ENCODE peak calls at places on chromosomes 5 and 9, in nine cellular contexts. One of them, this sample, is unnamed.

GRCh38 chr5:82259172-82259800 is 18.9 kb downstream of the RPS23 start:
- DNase-seq in DND-41: no peak
- DNase-seq in lower lobe of right lung: no peak
- DNase-seq in keratinocyte: no peak
- DNase-seq in heart left ventricle: no peak
- DNase-seq in OCI-LY7: peak
- DNase-seq in transverse colon: no peak
- DNase-seq in brain microvascular endothelial cell: peak
- DNase-seq in HL-60: no peak
- DNase-seq in this sample: no peak

GRCh38 chr5:2024986-2025721 is 142.4 kb upstream of the IRX4 start:
- DNase-seq in transverse colon: no peak
- DNase-seq in lower lobe of right lung: no peak
- DNase-seq in keratinocyte: no peak
- DNase-seq in OCI-LY7: no peak
- DNase-seq in brain microvascular endothelial cell: no peak
- DNase-seq in heart left ventricle: no peak
- DNase-seq in HL-60: no peak
- DNase-seq in DND-41: no peak
- DNase-seq in this sample: no peak

GRCh38 chr5:162323471-162323870 is 255.9 kb downstream of the GABRG2 start:
- DNase-seq in transverse colon: peak
- DNase-seq in keratinocyte: no peak
- DNase-seq in heart left ventricle: no peak
- DNase-seq in DND-41: no peak
- DNase-seq in lower lobe of right lung: no peak
- DNase-seq in OCI-LY7: no peak
- DNase-seq in HL-60: no peak
- DNase-seq in brain microvascular endothelial cell: no peak
- DNase-seq in this sample: no peak

GRCh38 chr5:91052977-91053732 is 330.0 kb downstream of the ARRDC3 start:
- DNase-seq in OCI-LY7: no peak
- DNase-seq in DND-41: no peak
- DNase-seq in lower lobe of right lung: no peak
- DNase-seq in transverse colon: no peak
- DNase-seq in HL-60: no peak
- DNase-seq in keratinocyte: no peak
- DNase-seq in heart left ventricle: no peak
- DNase-seq in brain microvascular endothelial cell: no peak
- DNase-seq in this sample: no peak

GRCh38 chr5:75052461-75053285 is at the start of gene GCNT4:
- DNase-seq in OCI-LY7: no peak
- DNase-seq in keratinocyte: no peak
- DNase-seq in transverse colon: peak
- DNase-seq in brain microvascular endothelial cell: no peak
- DNase-seq in heart left ventricle: peak
- DNase-seq in DND-41: peak
- DNase-seq in lower lobe of right lung: peak
- DNase-seq in HL-60: no peak
- DNase-seq in this sample: no peak

GRCh38 chr9:4235951-4236804 is 63.7 kb downstream of the GLIS3 start:
- DNase-seq in lower lobe of right lung: no peak
- DNase-seq in keratinocyte: no peak
- DNase-seq in HL-60: no peak
- DNase-seq in DND-41: no peak
- DNase-seq in heart left ventricle: no peak
- DNase-seq in brain microvascular endothelial cell: no peak
- DNase-seq in OCI-LY7: no peak
- DNase-seq in transverse colon: no peak
- DNase-seq in this sample: no peak

GRCh38 chr9:121285835-121286687 is 18.1 kb downstream of the GSN start:
- DNase-seq in heart left ventricle: peak
- DNase-seq in OCI-LY7: no peak
- DNase-seq in keratinocyte: no peak
- DNase-seq in brain microvascular endothelial cell: peak
- DNase-seq in lower lobe of right lung: peak
- DNase-seq in transverse colon: peak
- DNase-seq in DND-41: no peak
- DNase-seq in HL-60: peak
- DNase-seq in this sample: no peak

GRCh38 chr9:121651295-121652036 is at the start of gene DAB2IP:
- DNase-seq in HL-60: no peak
- DNase-seq in keratinocyte: no peak
- DNase-seq in transverse colon: peak
- DNase-seq in lower lobe of right lung: no peak
- DNase-seq in OCI-LY7: no peak
- DNase-seq in brain microvascular endothelial cell: no peak
- DNase-seq in heart left ventricle: peak
- DNase-seq in DND-41: peak
- DNase-seq in this sample: no peak

GRCh38 chr9:125391704-125392103 is 130.1 kb downstream of the GAPVD1 start:
- DNase-seq in transverse colon: no peak
- DNase-seq in keratinocyte: no peak
- DNase-seq in DND-41: no peak
- DNase-seq in heart left ventricle: no peak
- DNase-seq in HL-60: no peak
- DNase-seq in OCI-LY7: no peak
- DNase-seq in brain microvascular endothelial cell: no peak
- DNase-seq in lower lobe of right lung: no peak
- DNase-seq in this sample: no peak

GRCh38 chr9:70874451-70874850 is 247.0 kb downstream of the TRPM3 start:
- DNase-seq in transverse colon: no peak
- DNase-seq in lower lobe of right lung: no peak
- DNase-seq in DND-41: no peak
- DNase-seq in brain microvascular endothelial cell: no peak
- DNase-seq in OCI-LY7: no peak
- DNase-seq in keratinocyte: no peak
- DNase-seq in HL-60: no peak
- DNase-seq in heart left ventricle: no peak
- DNase-seq in this sample: no peak

GRCh38 chr5:158074992-158075769 is 216.2 kb upstream of the CLINT1 start:
- DNase-seq in HL-60: peak
- DNase-seq in DND-41: peak
- DNase-seq in keratinocyte: no peak
- DNase-seq in lower lobe of right lung: no peak
- DNase-seq in transverse colon: peak
- DNase-seq in OCI-LY7: peak
- DNase-seq in heart left ventricle: peak
- DNase-seq in brain microvascular endothelial cell: peak
- DNase-seq in this sample: peak

GRCh38 chr9:97427885-97428284 is 16.0 kb downstream of the TDRD7 start:
- DNase-seq in OCI-LY7: no peak
- DNase-seq in keratinocyte: no peak
- DNase-seq in heart left ventricle: no peak
- DNase-seq in transverse colon: no peak
- DNase-seq in DND-41: no peak
- DNase-seq in HL-60: no peak
- DNase-seq in lower lobe of right lung: no peak
- DNase-seq in brain microvascular endothelial cell: no peak
- DNase-seq in this sample: no peak

GRCh38 chr5:138770291-138770690 is 17.1 kb downstream of the CTNNA1 start:
- DNase-seq in HL-60: no peak
- DNase-seq in transverse colon: no peak
- DNase-seq in lower lobe of right lung: no peak
- DNase-seq in brain microvascular endothelial cell: no peak
- DNase-seq in keratinocyte: no peak
- DNase-seq in heart left ventricle: no peak
- DNase-seq in OCI-LY7: no peak
- DNase-seq in DND-41: no peak
- DNase-seq in this sample: no peak

GRCh38 chr9:82354260-82354659 is 365.7 kb downstream of the SPATA31D1 start:
- DNase-seq in HL-60: no peak
- DNase-seq in heart left ventricle: no peak
- DNase-seq in lower lobe of right lung: no peak
- DNase-seq in keratinocyte: peak
- DNase-seq in transverse colon: no peak
- DNase-seq in OCI-LY7: no peak
- DNase-seq in DND-41: no peak
- DNase-seq in brain microvascular endothelial cell: peak
- DNase-seq in this sample: no peak

GRCh38 chr9:31034311-31034710 is 1350.1 kb upstream of the ACO1 start:
- DNase-seq in brain microvascular endothelial cell: no peak
- DNase-seq in HL-60: no peak
- DNase-seq in transverse colon: no peak
- DNase-seq in heart left ventricle: no peak
- DNase-seq in keratinocyte: no peak
- DNase-seq in lower lobe of right lung: no peak
- DNase-seq in DND-41: no peak
- DNase-seq in OCI-LY7: no peak
- DNase-seq in this sample: no peak

GRCh38 chr9:21141427-21141882 is at the start of gene IFNW1:
- DNase-seq in keratinocyte: no peak
- DNase-seq in brain microvascular endothelial cell: no peak
- DNase-seq in transverse colon: no peak
- DNase-seq in heart left ventricle: no peak
- DNase-seq in HL-60: no peak
- DNase-seq in OCI-LY7: no peak
- DNase-seq in lower lobe of right lung: no peak
- DNase-seq in DND-41: no peak
- DNase-seq in this sample: no peak

GRCh38 chr5:149834246-149834855 is 104.2 kb downstream of the PPARGC1B start:
- DNase-seq in DND-41: peak
- DNase-seq in heart left ventricle: no peak
- DNase-seq in transverse colon: peak
- DNase-seq in OCI-LY7: peak
- DNase-seq in keratinocyte: peak
- DNase-seq in HL-60: peak
- DNase-seq in brain microvascular endothelial cell: peak
- DNase-seq in lower lobe of right lung: no peak
- DNase-seq in this sample: peak

GRCh38 chr9:116541402-116541801 is 145.7 kb upstream of the TRIM32 start:
- DNase-seq in OCI-LY7: no peak
- DNase-seq in brain microvascular endothelial cell: no peak
- DNase-seq in keratinocyte: no peak
- DNase-seq in DND-41: no peak
- DNase-seq in HL-60: peak
- DNase-seq in lower lobe of right lung: no peak
- DNase-seq in transverse colon: no peak
- DNase-seq in heart left ventricle: no peak
- DNase-seq in this sample: no peak

GRCh38 chr5:127746756-127747155 is 43.6 kb downstream of the CCDC192 start:
- DNase-seq in keratinocyte: no peak
- DNase-seq in transverse colon: no peak
- DNase-seq in HL-60: no peak
- DNase-seq in heart left ventricle: no peak
- DNase-seq in DND-41: no peak
- DNase-seq in lower lobe of right lung: no peak
- DNase-seq in brain microvascular endothelial cell: no peak
- DNase-seq in OCI-LY7: peak
- DNase-seq in this sample: no peak

GRCh38 chr9:138116521-138116920 is 238.9 kb downstream of the CACNA1B start:
- DNase-seq in OCI-LY7: no peak
- DNase-seq in HL-60: no peak
- DNase-seq in transverse colon: no peak
- DNase-seq in keratinocyte: no peak
- DNase-seq in heart left ventricle: no peak
- DNase-seq in DND-41: no peak
- DNase-seq in brain microvascular endothelial cell: no peak
- DNase-seq in lower lobe of right lung: no peak
- DNase-seq in this sample: no peak

GRCh38 chr5:113105693-113106280 is 129.2 kb downstream of the DCP2 start:
- DNase-seq in transverse colon: no peak
- DNase-seq in heart left ventricle: no peak
- DNase-seq in keratinocyte: no peak
- DNase-seq in DND-41: no peak
- DNase-seq in lower lobe of right lung: no peak
- DNase-seq in brain microvascular endothelial cell: no peak
- DNase-seq in HL-60: no peak
- DNase-seq in OCI-LY7: no peak
- DNase-seq in this sample: no peak
- H3K4me3 ChIP-seq in transverse colon: no peak
- H3K4me3 ChIP-seq in heart left ventricle: no peak
- H3K4me3 ChIP-seq in keratinocyte: no peak
- H3K4me3 ChIP-seq in DND-41: no peak
- H3K4me3 ChIP-seq in lower lobe of right lung: no peak
- H3K4me3 ChIP-seq in brain microvascular endothelial cell: no peak
- H3K4me3 ChIP-seq in HL-60: no peak
- H3K4me3 ChIP-seq in OCI-LY7: no peak
- H3K4me3 ChIP-seq in this sample: no peak

GRCh38 chr5:167822241-167822640 is 469.2 kb upstream of the WWC1 start:
- DNase-seq in brain microvascular endothelial cell: no peak
- DNase-seq in keratinocyte: no peak
- DNase-seq in OCI-LY7: no peak
- DNase-seq in lower lobe of right lung: no peak
- DNase-seq in transverse colon: no peak
- DNase-seq in HL-60: no peak
- DNase-seq in DND-41: no peak
- DNase-seq in heart left ventricle: no peak
- DNase-seq in this sample: no peak
- H3K4me3 ChIP-seq in brain microvascular endothelial cell: no peak
- H3K4me3 ChIP-seq in keratinocyte: peak
- H3K4me3 ChIP-seq in OCI-LY7: no peak
- H3K4me3 ChIP-seq in lower lobe of right lung: no peak
- H3K4me3 ChIP-seq in transverse colon: no peak
- H3K4me3 ChIP-seq in HL-60: no peak
- H3K4me3 ChIP-seq in DND-41: no peak
- H3K4me3 ChIP-seq in heart left ventricle: no peak
- H3K4me3 ChIP-seq in this sample: no peak

DNA sequence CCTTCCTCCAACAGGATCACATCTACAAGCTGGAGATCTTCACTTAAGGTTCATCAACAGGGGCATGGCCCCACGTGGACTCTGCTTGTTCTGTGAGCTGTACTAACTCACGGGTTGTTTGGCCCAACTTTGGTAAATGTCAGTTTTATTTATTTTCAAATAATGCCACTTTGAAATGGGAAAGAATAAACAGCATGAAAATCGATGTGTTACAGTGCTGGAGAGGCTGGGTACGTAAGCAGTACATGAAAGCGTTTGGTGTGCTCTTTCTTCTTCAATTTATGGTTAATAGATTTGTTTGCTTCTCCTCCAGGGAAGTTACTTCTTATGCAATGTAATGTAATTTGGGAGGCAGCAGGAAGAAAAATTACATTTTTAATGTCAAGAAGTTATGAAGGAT is 389.9 kb upstream of the DAP start:
- DNase-seq in lower lobe of right lung: no peak
- DNase-seq in brain microvascular endothelial cell: no peak
- DNase-seq in DND-41: no peak
- DNase-seq in keratinocyte: no peak
- DNase-seq in HL-60: no peak
- DNase-seq in OCI-LY7: no peak
- DNase-seq in transverse colon: no peak
- DNase-seq in heart left ventricle: no peak
- DNase-seq in this sample: no peak
- H3K4me3 ChIP-seq in lower lobe of right lung: no peak
- H3K4me3 ChIP-seq in brain microvascular endothelial cell: no peak
- H3K4me3 ChIP-seq in DND-41: no peak
- H3K4me3 ChIP-seq in keratinocyte: no peak
- H3K4me3 ChIP-seq in HL-60: no peak
- H3K4me3 ChIP-seq in OCI-LY7: no peak
- H3K4me3 ChIP-seq in transverse colon: no peak
- H3K4me3 ChIP-seq in heart left ventricle: no peak
- H3K4me3 ChIP-seq in this sample: no peak

DNA sequence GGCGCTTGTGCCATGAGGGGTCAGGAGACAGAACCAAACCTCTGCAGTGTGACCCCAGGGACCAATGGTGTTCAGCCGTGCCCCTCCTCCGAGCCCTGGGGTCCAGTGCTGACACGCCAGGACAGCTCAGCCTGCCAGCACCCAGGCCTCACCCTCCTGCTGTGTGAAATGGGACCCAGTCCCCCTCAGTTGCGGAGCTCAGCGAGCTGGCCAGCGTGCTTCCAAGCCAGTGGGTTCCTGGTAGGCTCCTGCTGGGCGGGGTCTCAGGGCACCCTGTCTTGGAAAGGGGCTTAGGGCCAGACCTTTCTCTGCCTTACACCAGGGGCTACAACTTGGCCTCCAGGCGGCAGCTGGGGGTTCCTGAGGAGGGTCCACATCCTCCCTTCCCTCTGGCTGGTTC is 4.4 kb downstream of the RNF44 start:
- DNase-seq in brain microvascular endothelial cell: no peak
- DNase-seq in DND-41: no peak
- DNase-seq in lower lobe of right lung: peak
- DNase-seq in keratinocyte: no peak
- DNase-seq in HL-60: no peak
- DNase-seq in heart left ventricle: no peak
- DNase-seq in transverse colon: no peak
- DNase-seq in OCI-LY7: no peak
- DNase-seq in this sample: no peak
- H3K4me3 ChIP-seq in brain microvascular endothelial cell: no peak
- H3K4me3 ChIP-seq in DND-41: peak
- H3K4me3 ChIP-seq in lower lobe of right lung: peak
- H3K4me3 ChIP-seq in keratinocyte: no peak
- H3K4me3 ChIP-seq in HL-60: peak
- H3K4me3 ChIP-seq in heart left ventricle: no peak
- H3K4me3 ChIP-seq in transverse colon: no peak
- H3K4me3 ChIP-seq in OCI-LY7: peak
- H3K4me3 ChIP-seq in this sample: peak